ENCODE peak calls at places on chromosomes 3 and 15, in six cellular contexts. J, U, R, A, G and N are unnamed samples.

GRCh38 chr3:64716110-64716509 is 28.3 kb upstream of the ADAMTS9 start:
- DNase-seq in G (no peak), U (peak; percentile 2), A (no peak), J (no peak), R (no peak), N (no peak)

GRCh38 chr15:33160054-33160453 is 34.5 kb downstream of the FMN1 start:
- DNase-seq in A (no peak), R (no peak), U (no peak), G (no peak), J (no peak), N (no peak)

GRCh38 chr3:94301346-94301745 is 238.5 kb downstream of the NSUN3 start:
- DNase-seq in U (no peak), J (no peak), A (no peak), R (no peak), G (no peak), N (no peak)

GRCh38 chr3:192409838-192410683 is 317.3 kb downstream of the FGF12 start:
- DNase-seq in A (peak; percentile 22), J (peak; percentile 2), R (no peak), G (no peak), U (no peak), N (peak; percentile 11)

GRCh38 chr15:22811640-22812039 is 25.2 kb downstream of the NIPA1 start:
- DNase-seq in R (no peak), G (no peak), A (peak; percentile 19), U (peak; percentile 12), J (peak; percentile 44), N (no peak)

GRCh38 chr15:86743283-86743903 is 663.7 kb downstream of the AGBL1 start:
- DNase-seq in G (no peak), U (no peak), J (no peak), A (peak; percentile 41), R (peak; percentile 40), N (peak; percentile 20)

GRCh38 chr3:46098319-46098761 is 71.1 kb upstream of the XCR1 start:
- DNase-seq in A (no peak), R (peak; percentile 77), J (no peak), U (peak; percentile 50), G (no peak), N (no peak)

GRCh38 chr3:178629430-178630178 is 93.4 kb downstream of the KCNMB2 start:
- DNase-seq in G (no peak), A (no peak), U (no peak), J (no peak), R (no peak), N (no peak)

GRCh38 chr3:38131621-38132369 is 5.1 kb downstream of the ACAA1 start:
- DNase-seq in J (no peak), A (peak; percentile 55), R (no peak), G (no peak), U (peak; percentile 31), N (no peak)

GRCh38 chr3:134338201-134338512 is 36.1 kb downstream of the AMOTL2 start:
- DNase-seq in J (no peak), R (no peak), A (no peak), U (no peak), G (no peak), N (no peak)

GRCh38 chr3:8657804-8658311 is 13.3 kb upstream of the SSUH2 start:
- DNase-seq in U (no peak), G (no peak), R (no peak), J (no peak), A (no peak), N (no peak)

GRCh38 chr15:83276661-83277060 is 7.8 kb downstream of the BNC1 start:
- DNase-seq in U (no peak), J (no peak), R (no peak), G (no peak), A (no peak), N (no peak)